ENCODE peak calls at places on chromosomes 11 and 22, in five cellular contexts. One of them, this sample, is unnamed.

GRCh38 chr11:68460741-68461283 is at the start of gene PPP6R3:
- DNase-seq in effector memory CD4-positive, alpha-beta T cell: no peak
- DNase-seq in AML-193: no peak
- DNase-seq in CD8-positive, alpha-beta memory T cell: no peak
- DNase-seq in head of caudate nucleus: no peak
- DNase-seq in this sample: no peak

GRCh38 chr22:32723632-32724031 is 77.9 kb upstream of the TIMP3 start:
- DNase-seq in effector memory CD4-positive, alpha-beta T cell: no peak
- DNase-seq in AML-193: peak
- DNase-seq in CD8-positive, alpha-beta memory T cell: no peak
- DNase-seq in head of caudate nucleus: peak
- DNase-seq in this sample: no peak

GRCh38 chr11:3134218-3134621 is 30.9 kb downstream of the OSBPL5 start:
- DNase-seq in effector memory CD4-positive, alpha-beta T cell: no peak
- DNase-seq in AML-193: no peak
- DNase-seq in CD8-positive, alpha-beta memory T cell: no peak
- DNase-seq in head of caudate nucleus: no peak
- DNase-seq in this sample: no peak

GRCh38 chr22:26321469-26321913 is 107.6 kb upstream of the ASPHD2 start:
- DNase-seq in effector memory CD4-positive, alpha-beta T cell: no peak
- DNase-seq in AML-193: no peak
- DNase-seq in CD8-positive, alpha-beta memory T cell: no peak
- DNase-seq in head of caudate nucleus: no peak
- DNase-seq in this sample: no peak

GRCh38 chr22:43203471-43203981 is 16.6 kb upstream of the TTLL12 start:
- DNase-seq in effector memory CD4-positive, alpha-beta T cell: no peak
- DNase-seq in AML-193: no peak
- DNase-seq in CD8-positive, alpha-beta memory T cell: no peak
- DNase-seq in head of caudate nucleus: no peak
- DNase-seq in this sample: peak

GRCh38 chr11:79092791-79093313 is 348.0 kb downstream of the TENM4 start:
- DNase-seq in effector memory CD4-positive, alpha-beta T cell: no peak
- DNase-seq in AML-193: peak
- DNase-seq in CD8-positive, alpha-beta memory T cell: no peak
- DNase-seq in head of caudate nucleus: no peak
- DNase-seq in this sample: peak

GRCh38 chr11:63838682-63839507 is at the start of gene MARK2:
- DNase-seq in effector memory CD4-positive, alpha-beta T cell: peak
- DNase-seq in AML-193: peak
- DNase-seq in CD8-positive, alpha-beta memory T cell: peak
- DNase-seq in head of caudate nucleus: peak
- DNase-seq in this sample: peak

GRCh38 chr11:61448552-61448927 is 18.6 kb downstream of the SDHAF2 start:
- DNase-seq in effector memory CD4-positive, alpha-beta T cell: no peak
- DNase-seq in AML-193: no peak
- DNase-seq in CD8-positive, alpha-beta memory T cell: no peak
- DNase-seq in head of caudate nucleus: no peak
- DNase-seq in this sample: no peak

GRCh38 chr11:116104480-116105174 is 600.4 kb upstream of the CADM1 start:
- DNase-seq in effector memory CD4-positive, alpha-beta T cell: no peak
- DNase-seq in AML-193: no peak
- DNase-seq in CD8-positive, alpha-beta memory T cell: no peak
- DNase-seq in head of caudate nucleus: no peak
- DNase-seq in this sample: no peak

GRCh38 chr11:45889966-45890365 is 4.5 kb downstream of the MAPK8IP1 start:
- DNase-seq in effector memory CD4-positive, alpha-beta T cell: no peak
- DNase-seq in AML-193: no peak
- DNase-seq in CD8-positive, alpha-beta memory T cell: no peak
- DNase-seq in head of caudate nucleus: no peak
- DNase-seq in this sample: no peak

GRCh38 chr22:28024422-28024888 is 105.4 kb upstream of the PITPNB start:
- DNase-seq in effector memory CD4-positive, alpha-beta T cell: no peak
- DNase-seq in AML-193: no peak
- DNase-seq in CD8-positive, alpha-beta memory T cell: no peak
- DNase-seq in head of caudate nucleus: no peak
- DNase-seq in this sample: no peak

GRCh38 chr11:3904228-3904627 is 48.8 kb downstream of the STIM1 start:
- DNase-seq in effector memory CD4-positive, alpha-beta T cell: no peak
- DNase-seq in AML-193: no peak
- DNase-seq in CD8-positive, alpha-beta memory T cell: no peak
- DNase-seq in head of caudate nucleus: no peak
- DNase-seq in this sample: no peak

GRCh38 chr11:46800177-46800576 is 45.9 kb downstream of the CKAP5 start:
- DNase-seq in effector memory CD4-positive, alpha-beta T cell: no peak
- DNase-seq in AML-193: no peak
- DNase-seq in CD8-positive, alpha-beta memory T cell: no peak
- DNase-seq in head of caudate nucleus: no peak
- DNase-seq in this sample: no peak

GRCh38 chr11:75298191-75298590 is 53.3 kb downstream of the ARRB1 start:
- DNase-seq in effector memory CD4-positive, alpha-beta T cell: no peak
- DNase-seq in AML-193: no peak
- DNase-seq in CD8-positive, alpha-beta memory T cell: no peak
- DNase-seq in head of caudate nucleus: no peak
- DNase-seq in this sample: no peak

GRCh38 chr11:130371004-130371590 is 56.4 kb upstream of the ZBTB44 start:
- DNase-seq in effector memory CD4-positive, alpha-beta T cell: no peak
- DNase-seq in AML-193: no peak
- DNase-seq in CD8-positive, alpha-beta memory T cell: no peak
- DNase-seq in head of caudate nucleus: no peak
- DNase-seq in this sample: no peak

GRCh38 chr11:1619449-1619848 is 2.5 kb downstream of the KRTAP5-4 start:
- DNase-seq in effector memory CD4-positive, alpha-beta T cell: peak
- DNase-seq in AML-193: no peak
- DNase-seq in CD8-positive, alpha-beta memory T cell: peak
- DNase-seq in head of caudate nucleus: no peak
- DNase-seq in this sample: no peak

GRCh38 chr11:27848423-27848822 is 148.2 kb upstream of the BDNF start:
- DNase-seq in effector memory CD4-positive, alpha-beta T cell: no peak
- DNase-seq in AML-193: no peak
- DNase-seq in CD8-positive, alpha-beta memory T cell: no peak
- DNase-seq in head of caudate nucleus: no peak
- DNase-seq in this sample: no peak

GRCh38 chr11:112524808-112525207 is 264.1 kb upstream of the PLET1 start:
- DNase-seq in effector memory CD4-positive, alpha-beta T cell: no peak
- DNase-seq in AML-193: no peak
- DNase-seq in CD8-positive, alpha-beta memory T cell: no peak
- DNase-seq in head of caudate nucleus: no peak
- DNase-seq in this sample: no peak

GRCh38 chr11:119056397-119056999 is 507 bp downstream of the HYOU1 start:
- DNase-seq in effector memory CD4-positive, alpha-beta T cell: peak
- DNase-seq in AML-193: no peak
- DNase-seq in CD8-positive, alpha-beta memory T cell: peak
- DNase-seq in head of caudate nucleus: peak
- DNase-seq in this sample: no peak

GRCh38 chr11:20010106-20010860 is 150.0 kb downstream of the DBX1 start:
- DNase-seq in effector memory CD4-positive, alpha-beta T cell: no peak
- DNase-seq in AML-193: no peak
- DNase-seq in CD8-positive, alpha-beta memory T cell: no peak
- DNase-seq in head of caudate nucleus: no peak
- DNase-seq in this sample: no peak

GRCh38 chr11:77345621-77346020 is 44.1 kb upstream of the GDPD4 start:
- DNase-seq in effector memory CD4-positive, alpha-beta T cell: no peak
- DNase-seq in AML-193: no peak
- DNase-seq in CD8-positive, alpha-beta memory T cell: no peak
- DNase-seq in head of caudate nucleus: no peak
- DNase-seq in this sample: no peak

GRCh38 chr11:62217191-62217748 is 8.8 kb downstream of the SCGB2A1 start:
- DNase-seq in effector memory CD4-positive, alpha-beta T cell: no peak
- DNase-seq in AML-193: peak
- DNase-seq in CD8-positive, alpha-beta memory T cell: no peak
- DNase-seq in head of caudate nucleus: no peak
- DNase-seq in this sample: peak

GRCh38 chr11:64817476-64817875 is 7.1 kb upstream of the MEN1 start:
- DNase-seq in effector memory CD4-positive, alpha-beta T cell: no peak
- DNase-seq in AML-193: no peak
- DNase-seq in CD8-positive, alpha-beta memory T cell: no peak
- DNase-seq in head of caudate nucleus: peak
- DNase-seq in this sample: no peak

GRCh38 chr11:101617735-101618332 is 34.0 kb upstream of the TRPC6 start:
- DNase-seq in effector memory CD4-positive, alpha-beta T cell: no peak
- DNase-seq in AML-193: no peak
- DNase-seq in CD8-positive, alpha-beta memory T cell: no peak
- DNase-seq in head of caudate nucleus: peak
- DNase-seq in this sample: no peak

GRCh38 chr11:102241026-102241425 is 76.3 kb upstream of the BIRC3 start:
- DNase-seq in effector memory CD4-positive, alpha-beta T cell: no peak
- DNase-seq in AML-193: no peak
- DNase-seq in CD8-positive, alpha-beta memory T cell: no peak
- DNase-seq in head of caudate nucleus: no peak
- DNase-seq in this sample: no peak

This sample was measured in kidney glomerular epithelial cell.